ENCODE peak calls at places on chromosome 15, in five cellular contexts. One of them, this sample, is unnamed.

GRCh38 chr15:40106203-40107161 is 2.2 kb downstream of the BMF start:
- DNase-seq in ovary: peak; percentile 82
- DNase-seq in thyroid gland: peak; percentile 88
- DNase-seq in IMR-90: peak; percentile 49
- DNase-seq in uterus: peak; percentile 86
- DNase-seq in this sample: peak; percentile 94

GRCh38 chr15:68348064-68348463 is 70.5 kb downstream of the FEM1B start:
- DNase-seq in ovary: no peak
- DNase-seq in thyroid gland: no peak
- DNase-seq in IMR-90: peak; percentile 27
- DNase-seq in uterus: no peak
- DNase-seq in this sample: no peak

GRCh38 chr15:82942691-82943090 is 9.8 kb downstream of the HOMER2 start:
- DNase-seq in ovary: no peak
- DNase-seq in thyroid gland: peak; percentile 97
- DNase-seq in IMR-90: no peak
- DNase-seq in uterus: no peak
- DNase-seq in this sample: peak; percentile 97

GRCh38 chr15:68808091-68808490 is 12.6 kb downstream of the ANP32A start:
- DNase-seq in ovary: no peak
- DNase-seq in thyroid gland: no peak
- DNase-seq in IMR-90: no peak
- DNase-seq in uterus: no peak
- DNase-seq in this sample: no peak

GRCh38 chr15:84099181-84099580 is 136.4 kb upstream of the GOLGA6L4 start:
- DNase-seq in ovary: no peak
- DNase-seq in thyroid gland: peak; percentile 12
- DNase-seq in IMR-90: no peak
- DNase-seq in uterus: no peak
- DNase-seq in this sample: peak; percentile 11

GRCh38 chr15:40367038-40367672 is 9.1 kb downstream of the DISP2 start:
- DNase-seq in ovary: peak; percentile 34
- DNase-seq in thyroid gland: peak; percentile 32
- DNase-seq in IMR-90: no peak
- DNase-seq in uterus: no peak
- DNase-seq in this sample: peak; percentile 97

GRCh38 chr15:31079519-31079918 is 22.0 kb downstream of the TRPM1 start:
- DNase-seq in ovary: no peak
- DNase-seq in thyroid gland: no peak
- DNase-seq in IMR-90: peak; percentile 87
- DNase-seq in uterus: no peak
- DNase-seq in this sample: no peak

GRCh38 chr15:62625421-62626033 is 417.0 kb upstream of the TPM1 start:
- DNase-seq in ovary: peak; percentile 32
- DNase-seq in thyroid gland: no peak
- DNase-seq in IMR-90: peak; percentile 32
- DNase-seq in uterus: no peak
- DNase-seq in this sample: no peak

GRCh38 chr15:70605606-70606410 is 157.6 kb downstream of the UACA start:
- DNase-seq in ovary: peak; percentile 83
- DNase-seq in thyroid gland: peak; percentile 90
- DNase-seq in IMR-90: peak; percentile 84
- DNase-seq in uterus: peak; percentile 77
- DNase-seq in this sample: peak; percentile 91

GRCh38 chr15:66288796-66289195 is 4.6 kb upstream of the DIS3L start:
- DNase-seq in ovary: no peak
- DNase-seq in thyroid gland: no peak
- DNase-seq in IMR-90: peak; percentile 61
- DNase-seq in uterus: no peak
- DNase-seq in this sample: no peak

GRCh38 chr15:63157891-63158431 is 684 bp upstream of the RPS27L start:
- DNase-seq in ovary: peak; percentile 63
- DNase-seq in thyroid gland: peak; percentile 65
- DNase-seq in IMR-90: peak; percentile 85
- DNase-seq in uterus: peak; percentile 70
- DNase-seq in this sample: peak; percentile 23

GRCh38 chr15:72368895-72369294 is 6.9 kb downstream of the HEXA start:
- DNase-seq in ovary: no peak
- DNase-seq in thyroid gland: peak; percentile 54
- DNase-seq in IMR-90: no peak
- DNase-seq in uterus: no peak
- DNase-seq in this sample: no peak

GRCh38 chr15:71083349-71083748 is 31.9 kb upstream of the THSD4 start:
- DNase-seq in ovary: no peak
- DNase-seq in thyroid gland: no peak
- DNase-seq in IMR-90: peak; percentile 91
- DNase-seq in uterus: peak; percentile 68
- DNase-seq in this sample: no peak

GRCh38 chr15:89003865-89004725 is 84.2 kb upstream of the ABHD2 start:
- DNase-seq in ovary: no peak
- DNase-seq in thyroid gland: peak; percentile 18
- DNase-seq in IMR-90: peak; percentile 73
- DNase-seq in uterus: no peak
- DNase-seq in this sample: no peak

GRCh38 chr15:26166429-26166828 is 303.3 kb upstream of the ATP10A start:
- DNase-seq in ovary: no peak
- DNase-seq in thyroid gland: no peak
- DNase-seq in IMR-90: no peak
- DNase-seq in uterus: no peak
- DNase-seq in this sample: no peak

GRCh38 chr15:95957854-95958253 is 372.6 kb upstream of the NR2F2 start:
- DNase-seq in ovary: no peak
- DNase-seq in thyroid gland: no peak
- DNase-seq in IMR-90: no peak
- DNase-seq in uterus: no peak
- DNase-seq in this sample: no peak

GRCh38 chr15:60397772-60398445 is at the start of gene ANXA2:
- DNase-seq in ovary: peak; percentile 86
- DNase-seq in thyroid gland: peak; percentile 84
- DNase-seq in IMR-90: peak; percentile 84
- DNase-seq in uterus: peak; percentile 89
- DNase-seq in this sample: peak; percentile 81
- TF ChIP-seq POLR2A in ovary: peak; percentile 71
- TF ChIP-seq POLR2A in thyroid gland: peak; percentile 94
- TF ChIP-seq POLR2A in IMR-90: peak; percentile 95
- TF ChIP-seq POLR2A in uterus: peak; percentile 90
- TF ChIP-seq POLR2A in this sample: peak; percentile 87

DNA sequence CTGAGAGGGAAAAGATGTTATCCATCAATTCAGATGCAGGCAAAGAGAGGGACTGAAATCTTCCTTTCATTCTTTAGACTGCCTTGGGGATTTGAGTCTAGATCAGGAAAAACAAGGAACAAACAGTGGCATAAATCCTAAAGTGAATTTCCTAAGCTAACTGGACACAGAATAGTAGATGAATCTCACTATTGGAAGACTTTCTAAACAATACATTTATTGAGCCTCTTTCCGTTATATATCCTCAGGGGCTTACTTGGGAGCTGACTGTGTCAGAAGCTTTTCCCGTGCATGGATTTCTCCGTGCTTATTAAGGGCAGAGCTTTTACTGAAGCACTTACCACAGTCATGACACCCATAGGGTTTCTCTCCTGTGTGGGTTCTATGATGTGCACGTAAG is 10.0 kb downstream of the ZSCAN29 start:
- DNase-seq in ovary: no peak
- DNase-seq in thyroid gland: no peak
- DNase-seq in IMR-90: no peak
- DNase-seq in uterus: no peak
- DNase-seq in this sample: no peak
- H3K9me3 ChIP-seq in ovary: peaks cover 21% of the 10 kb centered on the region
- H3K9me3 ChIP-seq in thyroid gland: no peaks in the 10 kb centered on the region
- H3K9me3 ChIP-seq in IMR-90: peaks cover 52% of the 10 kb centered on the region
- H3K9me3 ChIP-seq in uterus: peaks cover 41% of the 10 kb centered on the region
- H3K9me3 ChIP-seq in this sample: no peaks in the 10 kb centered on the region

GRCh38 chr15:90931737-90932659 is at the start of gene HDDC3:
- DNase-seq in ovary: peak; percentile 91
- DNase-seq in thyroid gland: peak; percentile 86
- DNase-seq in IMR-90: peak; percentile 76
- DNase-seq in uterus: peak; percentile 85
- DNase-seq in this sample: peak; percentile 91
- TF ChIP-seq POLR2A in ovary: peak; percentile 38
- TF ChIP-seq POLR2A in thyroid gland: peak; percentile 64
- TF ChIP-seq POLR2A in IMR-90: no peak
- TF ChIP-seq POLR2A in uterus: peak; percentile 57
- TF ChIP-seq POLR2A in this sample: peak; percentile 91

GRCh38 chr15:100029868-100030479 is 296.7 kb upstream of the LYSMD4 start:
- DNase-seq in ovary: no peak
- DNase-seq in thyroid gland: no peak
- DNase-seq in IMR-90: no peak
- DNase-seq in uterus: no peak
- DNase-seq in this sample: no peak
- H3K9me3 ChIP-seq in ovary: peaks cover 4% of the 10 kb centered on the region
- H3K9me3 ChIP-seq in thyroid gland: no peaks in the 10 kb centered on the region
- H3K9me3 ChIP-seq in IMR-90: peaks cover 16% of the 10 kb centered on the region
- H3K9me3 ChIP-seq in uterus: no peaks in the 10 kb centered on the region
- H3K9me3 ChIP-seq in this sample: no peaks in the 10 kb centered on the region